ENCODE peak calls at places on chromosome 22, in six cellular contexts. U is H1, Z is tibial artery, L is cardiac muscle cell, C is astrocyte of the spinal cord, H is adrenal gland. P is an unnamed sample.

GRCh38 chr22:35352214-35353111 is 28.4 kb upstream of the HMOX1 start:
- DNase-seq in U (no peak), Z (peak; percentile 84), L (peak; percentile 57), C (no peak), H (peak; percentile 86), P (no peak)

GRCh38 chr22:46754110-46754799 is 8.2 kb upstream of the TBC1D22A start:
- DNase-seq in U (no peak), Z (peak; percentile 94), L (no peak), C (peak; percentile 98), H (peak; percentile 99), P (no peak)

GRCh38 chr22:31611065-31611760 is 50.8 kb downstream of the PISD start:
- DNase-seq in U (no peak), Z (no peak), L (no peak), C (no peak), H (peak; percentile 72), P (no peak)

GRCh38 chr22:35630387-35630793 is 13.3 kb upstream of the MB start:
- DNase-seq in U (no peak), Z (no peak), L (peak; percentile 15), C (peak; percentile 45), H (no peak), P (no peak)

GRCh38 chr22:36162127-36163034 is 1.8 kb upstream of the APOL3 start:
- DNase-seq in U (no peak), Z (no peak), L (no peak), C (no peak), H (no peak), P (no peak)

GRCh38 chr22:29457730-29458129 is 19.3 kb downstream of the RFPL1 start:
- DNase-seq in U (no peak), Z (no peak), L (peak; percentile 64), C (peak; percentile 15), H (peak; percentile 57), P (no peak)

GRCh38 chr22:30279389-30279788 is 9.9 kb downstream of the CASTOR1 start:
- DNase-seq in U (no peak), Z (peak; percentile 70), L (no peak), C (no peak), H (peak; percentile 68), P (no peak)

GRCh38 chr22:25346859-25347751 is 127.7 kb downstream of the CRYBB2 start:
- DNase-seq in U (no peak), Z (no peak), L (no peak), C (no peak), H (no peak), P (no peak)

GRCh38 chr22:30220338-30221009 is 26.1 kb downstream of the LIF start:
- DNase-seq in U (no peak), Z (no peak), L (no peak), C (no peak), H (no peak), P (no peak)

GRCh38 chr22:16932577-16932976 is 75.4 kb downstream of the GAB4 start:
- DNase-seq in U (no peak), Z (no peak), L (no peak), C (no peak), H (peak; percentile 55), P (no peak)

GRCh38 chr22:41876675-41877074 is 38.2 kb downstream of the SHISA8 start:
- DNase-seq in U (no peak), Z (no peak), L (no peak), C (no peak), H (no peak), P (no peak)

GRCh38 chr22:47029244-47030001 is 267.0 kb downstream of the TBC1D22A start:
- DNase-seq in U (no peak), Z (no peak), L (no peak), C (no peak), H (no peak), P (no peak)

GRCh38 chr22:28771195-28771791 is 1.2 kb upstream of the CCDC117 start:
- DNase-seq in U (no peak), Z (no peak), L (no peak), C (no peak), H (no peak), P (no peak)

DNA sequence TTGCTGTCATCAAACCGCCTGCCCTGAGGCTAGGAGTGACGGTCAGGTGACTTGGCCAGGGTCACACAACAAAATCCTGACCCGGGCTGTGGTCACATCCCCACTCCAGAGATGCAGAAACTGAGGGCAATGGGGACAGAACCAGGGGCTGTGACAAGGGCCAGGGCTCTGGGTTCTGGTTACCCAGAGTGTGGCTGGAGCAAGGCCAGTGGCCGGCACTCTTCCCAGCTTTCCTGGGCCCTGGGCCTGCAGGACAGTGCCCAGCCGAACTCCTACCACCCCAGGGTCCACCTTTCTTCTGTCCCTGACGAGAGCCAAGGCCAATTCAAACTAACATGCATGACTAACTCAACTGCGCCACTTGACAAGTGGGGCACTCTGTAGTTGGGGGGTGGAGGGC is 35.9 kb downstream of the ARVCF start:
- DNase-seq in U (no peak), Z (no peak), L (no peak), C (no peak), H (no peak), P (no peak)
- TF ChIP-seq CTCF in U (no peak), Z (no peak), L (no peak), C (no peak), H (no peak), P (no peak)

DNA sequence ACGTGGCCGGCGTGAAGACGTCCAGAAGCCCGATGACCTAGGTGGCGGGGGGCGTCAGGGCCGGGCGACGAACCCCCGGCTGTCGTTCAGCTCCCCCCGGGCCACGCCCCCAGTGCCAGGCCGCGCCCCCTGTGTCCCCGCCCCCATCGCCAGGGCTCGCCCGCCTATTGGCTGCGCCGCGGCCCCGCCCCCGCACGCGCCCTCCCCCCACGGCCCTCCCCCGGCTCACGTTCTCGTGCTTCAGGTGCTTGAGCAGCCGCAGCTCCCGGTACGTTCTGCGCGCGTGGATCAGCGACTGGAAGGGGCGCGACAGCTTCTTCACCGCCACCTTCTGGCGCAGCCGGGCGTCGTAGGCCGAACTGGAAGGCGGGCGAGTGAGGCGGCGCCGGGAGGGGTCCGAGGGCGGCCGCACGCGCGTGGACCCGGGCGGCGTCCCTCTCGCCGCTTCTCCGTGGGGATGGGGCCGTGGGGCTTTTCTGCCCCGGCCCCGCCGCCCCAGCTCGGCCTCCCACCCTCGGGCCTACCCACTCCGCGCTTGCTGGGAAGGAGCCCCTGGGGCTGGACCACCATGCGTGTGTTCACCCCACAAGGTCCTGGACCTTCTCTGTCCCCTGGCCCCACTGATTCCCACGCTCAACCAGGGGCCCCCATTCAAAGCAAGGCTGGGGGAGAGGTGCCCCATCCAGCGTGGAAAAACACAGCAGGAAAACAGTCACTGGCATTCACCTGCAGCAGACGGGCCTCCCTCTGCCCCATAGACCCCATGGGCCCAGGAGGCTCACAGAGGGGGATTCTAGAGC is 2.4 kb downstream of the MAPK11 start:
- DNase-seq in U (no peak), Z (no peak), L (peak; percentile 67), C (peak; percentile 38), H (peak; percentile 84), P (no peak)
- TF ChIP-seq CTCF in U (peak; percentile 41), Z (peak; percentile 23), L (peak; percentile 25), C (peak; percentile 32), H (peak; percentile 29), P (no peak)

DNA sequence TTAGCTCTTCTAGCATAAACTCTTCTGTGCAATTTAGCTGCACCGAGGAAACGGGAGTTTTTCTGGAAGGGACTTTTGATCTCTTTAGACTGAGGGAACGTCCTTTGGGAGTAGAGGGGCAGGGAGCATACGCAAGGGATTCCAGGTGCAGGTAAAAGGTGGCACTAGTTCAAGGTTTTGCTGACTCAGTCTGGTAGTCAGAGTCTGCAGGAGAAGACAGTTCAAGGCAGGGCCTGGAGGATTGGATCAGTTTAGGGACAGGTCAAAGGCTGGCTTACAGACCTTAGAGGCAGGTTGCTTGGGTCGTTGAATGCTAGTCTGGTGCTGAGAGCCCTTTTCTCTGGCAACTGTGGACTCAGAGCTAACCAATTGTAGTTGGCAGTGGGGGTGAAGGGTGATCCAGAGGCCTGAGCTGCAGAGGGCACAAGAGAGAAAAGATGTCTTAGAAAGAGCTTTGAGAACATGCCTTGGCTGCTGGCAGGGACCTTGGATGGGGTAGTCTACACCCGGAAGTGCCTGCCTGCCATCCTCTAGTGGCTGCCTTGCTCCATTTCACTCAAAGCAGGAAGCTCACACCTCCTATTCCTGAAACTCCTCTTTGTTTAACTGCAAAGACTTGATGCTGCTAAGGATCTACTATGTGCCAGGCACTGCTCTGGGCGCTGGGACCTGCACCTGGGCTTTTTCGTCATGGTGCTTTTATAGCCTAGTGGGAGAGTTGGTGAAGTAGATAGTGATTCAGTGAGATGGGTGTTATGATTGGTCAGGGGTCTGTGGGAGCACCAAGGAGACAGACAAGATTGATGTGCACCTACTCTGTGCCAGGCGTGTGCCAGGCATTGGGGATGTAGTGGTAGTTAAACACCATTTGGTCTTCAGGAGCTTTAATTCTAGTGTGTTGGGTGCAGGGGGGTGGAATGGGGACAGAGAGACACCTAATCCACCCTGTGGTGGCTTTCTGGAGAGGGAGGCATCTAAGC is 17.1 kb downstream of the MIAT start:
- DNase-seq in U (no peak), Z (no peak), L (no peak), C (no peak), H (no peak), P (no peak)
- TF ChIP-seq CTCF in U (no peak), Z (no peak), L (no peak), C (no peak), H (no peak), P (no peak)

GRCh38 chr22:37733625-37734401 is 37.0 kb downstream of the TRIOBP start:
- DNase-seq in U (no peak), Z (no peak), L (no peak), C (no peak), H (no peak), P (no peak)

GRCh38 chr22:37734402-37734700 is 37.5 kb downstream of the TRIOBP start:
- DNase-seq in U (no peak), Z (no peak), L (no peak), C (no peak), H (no peak), P (no peak)

GRCh38 chr22:37732699-37733607 is 36.1 kb downstream of the TRIOBP start:
- DNase-seq in U (no peak), Z (no peak), L (no peak), C (no peak), H (no peak), P (no peak)

GRCh38 chr22:37731804-37732471 is 35.1 kb downstream of the TRIOBP start:
- DNase-seq in U (no peak), Z (no peak), L (no peak), C (no peak), H (no peak), P (no peak)

GRCh38 chr22:37735054-37735453 is 38.2 kb downstream of the TRIOBP start:
- DNase-seq in U (no peak), Z (no peak), L (peak; percentile 75), C (no peak), H (peak; percentile 85), P (no peak)
- TF ChIP-seq CTCF in U (peak; percentile 56), Z (peak; percentile 27), L (peak; percentile 27), C (peak; percentile 44), H (peak; percentile 78), P (no peak)

P was measured in D721Med.